ENCODE peak calls at places on chromosomes 6 and 20, in four cellular contexts. One of them, this sample, is unnamed. For H3K9me3, the result is how much of the 10 kb centered on the place peaks cover.

GRCh38 chr6:146265051-146265450 is 236.2 kb downstream of the GRM1 start:
- DNase-seq in psoas muscle: no peak
- DNase-seq in PC-9: no peak
- DNase-seq in breast epithelium: no peak
- DNase-seq in this sample: no peak

GRCh38 chr6:25748049-25748448 is 6.5 kb upstream of the SLC17A4 start:
- DNase-seq in psoas muscle: no peak
- DNase-seq in breast epithelium: no peak
- DNase-seq in PC-9: no peak
- DNase-seq in this sample: no peak

GRCh38 chr6:85826997-85827396 is 184.3 kb upstream of the SYNCRIP start:
- DNase-seq in PC-9: no peak
- DNase-seq in psoas muscle: no peak
- DNase-seq in breast epithelium: no peak
- DNase-seq in this sample: no peak

GRCh38 chr20:24682496-24683090 is 213.2 kb downstream of the SYNDIG1 start:
- DNase-seq in breast epithelium: no peak
- DNase-seq in PC-9: no peak
- DNase-seq in psoas muscle: no peak
- DNase-seq in this sample: no peak

GRCh38 chr6:160398674-160399271 is 50.6 kb downstream of the SLC22A3 start:
- DNase-seq in PC-9: no peak
- DNase-seq in breast epithelium: no peak
- DNase-seq in psoas muscle: no peak
- DNase-seq in this sample: no peak

GRCh38 chr6:30754631-30755030 is 10.3 kb upstream of the IER3 start:
- DNase-seq in breast epithelium: no peak
- DNase-seq in psoas muscle: no peak
- DNase-seq in PC-9: no peak
- DNase-seq in this sample: no peak

GRCh38 chr20:9686001-9686400 is 152.9 kb downstream of the PAK5 start:
- DNase-seq in breast epithelium: no peak
- DNase-seq in PC-9: no peak
- DNase-seq in psoas muscle: no peak
- DNase-seq in this sample: no peak

GRCh38 chr6:139569561-139569960 is 195.1 kb upstream of the CITED2 start:
- DNase-seq in PC-9: peak
- DNase-seq in breast epithelium: no peak
- DNase-seq in psoas muscle: no peak
- DNase-seq in this sample: no peak

GRCh38 chr6:11213305-11214106 is 19.0 kb downstream of the NEDD9 start:
- DNase-seq in psoas muscle: no peak
- DNase-seq in PC-9: no peak
- DNase-seq in breast epithelium: peak
- DNase-seq in this sample: no peak

GRCh38 chr20:57167292-57167655 is 99.2 kb downstream of the BMP7 start:
- DNase-seq in psoas muscle: no peak
- DNase-seq in breast epithelium: no peak
- DNase-seq in PC-9: no peak
- DNase-seq in this sample: no peak

GRCh38 chr6:49964064-49964463 is at the start of gene DEFB114:
- DNase-seq in PC-9: no peak
- DNase-seq in breast epithelium: no peak
- DNase-seq in psoas muscle: no peak
- DNase-seq in this sample: no peak

GRCh38 chr6:23413327-23414203 is 712.5 kb upstream of the NRSN1 start:
- DNase-seq in psoas muscle: no peak
- DNase-seq in PC-9: no peak
- DNase-seq in breast epithelium: no peak
- DNase-seq in this sample: no peak

GRCh38 chr20:62573856-62574611 is 68.3 kb upstream of the SLCO4A1 start:
- DNase-seq in psoas muscle: no peak
- DNase-seq in PC-9: no peak
- DNase-seq in breast epithelium: no peak
- DNase-seq in this sample: no peak
- TF ChIP-seq CTCF in psoas muscle: no peak
- TF ChIP-seq CTCF in PC-9: no peak
- TF ChIP-seq CTCF in breast epithelium: no peak
- TF ChIP-seq CTCF in this sample: no peak

DNA sequence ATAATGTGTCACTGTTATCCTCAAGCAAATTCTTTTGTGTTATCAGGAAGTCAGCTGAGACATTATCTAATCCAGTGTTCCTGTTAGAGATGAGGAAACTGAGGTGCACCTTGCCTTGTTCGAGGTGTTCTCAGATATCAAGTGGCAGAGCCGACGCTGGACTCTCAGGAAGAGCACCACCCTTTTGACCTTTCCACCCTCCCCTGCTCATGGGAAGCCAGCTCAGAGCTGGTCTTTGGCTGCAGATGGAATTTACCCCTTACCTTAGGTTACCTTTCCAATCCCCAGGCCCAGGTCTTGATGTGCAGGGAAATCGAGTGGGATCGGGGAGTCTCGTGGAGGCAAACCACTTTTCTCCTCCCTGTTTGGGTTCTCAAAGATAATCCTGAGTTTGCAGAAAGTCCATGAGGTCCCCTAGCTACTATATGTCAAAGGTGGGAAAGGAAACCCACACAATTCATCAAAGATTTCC is 62.9 kb upstream of the PIM1 start:
- DNase-seq in breast epithelium: no peak
- DNase-seq in PC-9: no peak
- DNase-seq in psoas muscle: no peak
- DNase-seq in this sample: no peak
- H3K4me3 ChIP-seq in breast epithelium: no peak
- H3K4me3 ChIP-seq in PC-9: no peak
- H3K4me3 ChIP-seq in psoas muscle: no peak
- H3K4me3 ChIP-seq in this sample: no peak

GRCh38 chr20:59138114-59138602 is 25.5 kb upstream of the ZNF831 start:
- DNase-seq in PC-9: no peak
- DNase-seq in breast epithelium: no peak
- DNase-seq in psoas muscle: no peak
- DNase-seq in this sample: no peak
- H3K9me3 ChIP-seq in PC-9: under half
- H3K9me3 ChIP-seq in breast epithelium: under half
- H3K9me3 ChIP-seq in psoas muscle: under half
- H3K9me3 ChIP-seq in this sample: under half

GRCh38 chr6:158344534-158344933 is 32.3 kb downstream of the TULP4 start:
- DNase-seq in psoas muscle: no peak
- DNase-seq in breast epithelium: no peak
- DNase-seq in PC-9: no peak
- DNase-seq in this sample: no peak

GRCh38 chr6:158347335-158347734 is 35.1 kb downstream of the TULP4 start:
- DNase-seq in PC-9: no peak
- DNase-seq in breast epithelium: no peak
- DNase-seq in psoas muscle: no peak
- DNase-seq in this sample: no peak
- TF ChIP-seq CTCF in PC-9: no peak
- TF ChIP-seq CTCF in breast epithelium: no peak
- TF ChIP-seq CTCF in psoas muscle: no peak
- TF ChIP-seq CTCF in this sample: no peak

DNA sequence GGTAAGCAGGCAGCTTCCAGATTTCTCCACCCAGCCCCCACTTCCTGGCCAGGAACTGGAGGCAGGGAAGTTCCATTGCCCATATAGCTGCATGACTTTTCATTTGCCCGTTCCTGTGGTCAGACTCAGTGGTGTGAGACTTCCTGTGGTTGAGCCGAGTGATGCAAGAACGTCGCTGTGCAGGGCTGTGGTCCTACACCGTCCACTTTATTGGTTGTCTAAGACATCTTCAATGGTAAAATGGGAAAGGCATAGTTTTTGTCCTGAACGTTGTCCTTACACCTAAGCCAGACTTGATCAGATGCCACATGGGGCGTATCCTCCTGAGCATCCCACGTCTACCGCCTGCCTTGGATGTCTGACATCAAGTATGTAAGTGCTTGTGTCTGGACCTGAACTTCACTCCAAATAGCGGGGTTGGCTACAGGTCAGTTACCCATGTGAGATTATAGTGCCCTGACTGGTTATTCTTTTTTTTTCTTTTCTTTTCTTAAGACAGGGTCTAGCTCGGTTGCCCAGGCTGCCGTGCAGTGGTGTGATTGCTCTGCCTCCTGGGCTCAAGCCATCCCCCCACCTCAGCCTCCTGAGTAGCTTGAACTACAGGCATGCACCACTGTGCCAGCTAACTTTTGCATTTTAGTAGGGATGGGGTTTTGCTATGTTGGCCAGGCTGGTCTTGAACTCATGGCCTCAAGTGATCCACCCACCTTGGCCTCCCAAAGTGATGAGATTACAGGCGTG is 25.9 kb upstream of the GTSF1L start:
- DNase-seq in breast epithelium: no peak
- DNase-seq in psoas muscle: no peak
- DNase-seq in PC-9: peak
- DNase-seq in this sample: peak
- H3K4me3 ChIP-seq in breast epithelium: no peak
- H3K4me3 ChIP-seq in psoas muscle: no peak
- H3K4me3 ChIP-seq in PC-9: no peak
- H3K4me3 ChIP-seq in this sample: no peak

GRCh38 chr20:31278178-31278577 is 20.7 kb downstream of the DEFB115 start:
- DNase-seq in PC-9: no peak
- DNase-seq in psoas muscle: no peak
- DNase-seq in breast epithelium: no peak
- DNase-seq in this sample: no peak
- H3K9me3 ChIP-seq in PC-9: under half
- H3K9me3 ChIP-seq in psoas muscle: under half
- H3K9me3 ChIP-seq in breast epithelium: under half
- H3K9me3 ChIP-seq in this sample: under half

GRCh38 chr6:144338474-144338873 is 53.3 kb downstream of the UTRN start:
- DNase-seq in psoas muscle: no peak
- DNase-seq in breast epithelium: no peak
- DNase-seq in PC-9: no peak
- DNase-seq in this sample: no peak
- TF ChIP-seq CTCF in psoas muscle: no peak
- TF ChIP-seq CTCF in breast epithelium: no peak
- TF ChIP-seq CTCF in PC-9: no peak
- TF ChIP-seq CTCF in this sample: no peak

GRCh38 chr6:41372526-41373366 is 37.3 kb downstream of the NCR2 start:
- DNase-seq in breast epithelium: no peak
- DNase-seq in PC-9: no peak
- DNase-seq in psoas muscle: no peak
- DNase-seq in this sample: no peak
- H3K4me3 ChIP-seq in breast epithelium: peak
- H3K4me3 ChIP-seq in PC-9: no peak
- H3K4me3 ChIP-seq in psoas muscle: peak
- H3K4me3 ChIP-seq in this sample: no peak

GRCh38 chr6:108419474-108419873 is 124.6 kb downstream of the AFG1L start:
- DNase-seq in PC-9: no peak
- DNase-seq in psoas muscle: no peak
- DNase-seq in breast epithelium: no peak
- DNase-seq in this sample: no peak

GRCh38 chr6:108419934-108420609 is 125.2 kb downstream of the AFG1L start:
- DNase-seq in psoas muscle: no peak
- DNase-seq in breast epithelium: no peak
- DNase-seq in PC-9: no peak
- DNase-seq in this sample: no peak

GRCh38 chr6:108417027-108417426 is 122.2 kb downstream of the AFG1L start:
- DNase-seq in psoas muscle: no peak
- DNase-seq in breast epithelium: no peak
- DNase-seq in PC-9: no peak
- DNase-seq in this sample: no peak
- H3K9me3 ChIP-seq in psoas muscle: under half
- H3K9me3 ChIP-seq in breast epithelium: under half
- H3K9me3 ChIP-seq in PC-9: under half
- H3K9me3 ChIP-seq in this sample: under half